ENCODE peak calls at places on chromosomes 5 and 9, in nine cellular contexts. One of them, this sample, is unnamed. For H3K4me1, the result is how much of the 10 kb centered on the place peaks cover.

GRCh38 chr9:82124090-82124489 is 135.5 kb downstream of the SPATA31D1 start:
- DNase-seq in IMR-90: peak
- DNase-seq in suprapubic skin: no peak
- DNase-seq in adrenal gland: no peak
- DNase-seq in transverse colon: no peak
- DNase-seq in HCT116: no peak
- DNase-seq in thyroid gland: no peak
- DNase-seq in heart left ventricle: no peak
- DNase-seq in prostate gland: no peak
- DNase-seq in this sample: no peak

GRCh38 chr9:34993502-34994428 is 4.2 kb downstream of the DNAJB5 start:
- DNase-seq in IMR-90: peak
- DNase-seq in suprapubic skin: peak
- DNase-seq in adrenal gland: peak
- DNase-seq in transverse colon: peak
- DNase-seq in HCT116: no peak
- DNase-seq in thyroid gland: peak
- DNase-seq in heart left ventricle: peak
- DNase-seq in prostate gland: no peak
- DNase-seq in this sample: peak

GRCh38 chr9:15641301-15641700 is 88.5 kb downstream of the CCDC171 start:
- DNase-seq in IMR-90: no peak
- DNase-seq in suprapubic skin: no peak
- DNase-seq in adrenal gland: no peak
- DNase-seq in transverse colon: no peak
- DNase-seq in HCT116: no peak
- DNase-seq in thyroid gland: no peak
- DNase-seq in heart left ventricle: no peak
- DNase-seq in prostate gland: no peak
- DNase-seq in this sample: no peak

GRCh38 chr9:137461663-137462395 is 2.7 kb upstream of the NSMF start:
- DNase-seq in IMR-90: no peak
- DNase-seq in suprapubic skin: peak
- DNase-seq in adrenal gland: peak
- DNase-seq in transverse colon: peak
- DNase-seq in HCT116: peak
- DNase-seq in thyroid gland: peak
- DNase-seq in heart left ventricle: peak
- DNase-seq in prostate gland: no peak
- DNase-seq in this sample: peak

GRCh38 chr5:170603578-170604565 is 100.1 kb downstream of the KCNIP1 start:
- DNase-seq in IMR-90: peak
- DNase-seq in suprapubic skin: no peak
- DNase-seq in adrenal gland: peak
- DNase-seq in transverse colon: peak
- DNase-seq in HCT116: peak
- DNase-seq in thyroid gland: peak
- DNase-seq in heart left ventricle: peak
- DNase-seq in prostate gland: peak
- DNase-seq in this sample: no peak

GRCh38 chr5:61205013-61205412 is 42.7 kb upstream of the SMIM15 start:
- DNase-seq in IMR-90: no peak
- DNase-seq in suprapubic skin: no peak
- DNase-seq in adrenal gland: no peak
- DNase-seq in transverse colon: no peak
- DNase-seq in HCT116: no peak
- DNase-seq in thyroid gland: no peak
- DNase-seq in heart left ventricle: no peak
- DNase-seq in prostate gland: no peak
- DNase-seq in this sample: no peak

GRCh38 chr5:124114911-124115310 is 602.9 kb downstream of the CSNK1G3 start:
- DNase-seq in IMR-90: no peak
- DNase-seq in suprapubic skin: no peak
- DNase-seq in adrenal gland: no peak
- DNase-seq in transverse colon: no peak
- DNase-seq in HCT116: no peak
- DNase-seq in thyroid gland: no peak
- DNase-seq in heart left ventricle: no peak
- DNase-seq in prostate gland: no peak
- DNase-seq in this sample: no peak

GRCh38 chr5:156109317-156110023 is 217.5 kb upstream of the SGCD start:
- DNase-seq in IMR-90: peak
- DNase-seq in suprapubic skin: no peak
- DNase-seq in adrenal gland: no peak
- DNase-seq in transverse colon: no peak
- DNase-seq in HCT116: no peak
- DNase-seq in thyroid gland: no peak
- DNase-seq in heart left ventricle: no peak
- DNase-seq in prostate gland: no peak
- DNase-seq in this sample: no peak

GRCh38 chr5:134626369-134627014 is 6.1 kb downstream of the SAR1B start:
- DNase-seq in IMR-90: peak
- DNase-seq in suprapubic skin: no peak
- DNase-seq in adrenal gland: no peak
- DNase-seq in transverse colon: no peak
- DNase-seq in HCT116: no peak
- DNase-seq in thyroid gland: no peak
- DNase-seq in heart left ventricle: no peak
- DNase-seq in prostate gland: no peak
- DNase-seq in this sample: peak

GRCh38 chr9:74122661-74123060 is 374.5 kb upstream of the RORB start:
- DNase-seq in IMR-90: no peak
- DNase-seq in suprapubic skin: no peak
- DNase-seq in adrenal gland: no peak
- DNase-seq in transverse colon: no peak
- DNase-seq in HCT116: no peak
- DNase-seq in thyroid gland: no peak
- DNase-seq in heart left ventricle: no peak
- DNase-seq in prostate gland: no peak
- DNase-seq in this sample: no peak

GRCh38 chr5:181217805-181218065 is 5.3 kb upstream of the TRIM41 start:
- DNase-seq in IMR-90: no peak
- DNase-seq in suprapubic skin: no peak
- DNase-seq in adrenal gland: no peak
- DNase-seq in transverse colon: peak
- DNase-seq in HCT116: no peak
- DNase-seq in thyroid gland: no peak
- DNase-seq in heart left ventricle: no peak
- DNase-seq in prostate gland: no peak
- DNase-seq in this sample: no peak

GRCh38 chr5:38555354-38556114 is 912 bp downstream of the LIFR start:
- DNase-seq in IMR-90: no peak
- DNase-seq in suprapubic skin: no peak
- DNase-seq in adrenal gland: no peak
- DNase-seq in transverse colon: no peak
- DNase-seq in HCT116: no peak
- DNase-seq in thyroid gland: peak
- DNase-seq in heart left ventricle: no peak
- DNase-seq in prostate gland: no peak
- DNase-seq in this sample: no peak

GRCh38 chr9:123686849-123687233 is 243.1 kb downstream of the DENND1A start:
- DNase-seq in IMR-90: no peak
- DNase-seq in suprapubic skin: no peak
- DNase-seq in adrenal gland: no peak
- DNase-seq in transverse colon: no peak
- DNase-seq in HCT116: no peak
- DNase-seq in thyroid gland: no peak
- DNase-seq in heart left ventricle: no peak
- DNase-seq in prostate gland: no peak
- DNase-seq in this sample: no peak

GRCh38 chr9:85971731-85972130 is 30.8 kb downstream of the NAA35 start:
- DNase-seq in IMR-90: peak
- DNase-seq in suprapubic skin: no peak
- DNase-seq in adrenal gland: no peak
- DNase-seq in transverse colon: no peak
- DNase-seq in HCT116: no peak
- DNase-seq in thyroid gland: no peak
- DNase-seq in heart left ventricle: no peak
- DNase-seq in prostate gland: no peak
- DNase-seq in this sample: no peak

GRCh38 chr5:139131062-139131856 is 66.9 kb downstream of the SIL1 start:
- DNase-seq in IMR-90: peak
- DNase-seq in suprapubic skin: no peak
- DNase-seq in adrenal gland: peak
- DNase-seq in transverse colon: peak
- DNase-seq in HCT116: no peak
- DNase-seq in thyroid gland: peak
- DNase-seq in heart left ventricle: no peak
- DNase-seq in prostate gland: peak
- DNase-seq in this sample: peak

GRCh38 chr5:60196382-60197113 is 303.0 kb upstream of the PDE4D start:
- DNase-seq in IMR-90: peak
- DNase-seq in suprapubic skin: peak
- DNase-seq in adrenal gland: peak
- DNase-seq in transverse colon: no peak
- DNase-seq in HCT116: peak
- DNase-seq in thyroid gland: no peak
- DNase-seq in heart left ventricle: no peak
- DNase-seq in prostate gland: peak
- DNase-seq in this sample: no peak

GRCh38 chr5:179278546-179278945 is 66.7 kb downstream of the ADAMTS2 start:
- DNase-seq in IMR-90: no peak
- DNase-seq in suprapubic skin: no peak
- DNase-seq in adrenal gland: no peak
- DNase-seq in transverse colon: no peak
- DNase-seq in HCT116: no peak
- DNase-seq in thyroid gland: no peak
- DNase-seq in heart left ventricle: no peak
- DNase-seq in prostate gland: no peak
- DNase-seq in this sample: no peak

GRCh38 chr5:125603321-125603720 is 819.9 kb upstream of the GRAMD2B start:
- DNase-seq in IMR-90: peak
- DNase-seq in suprapubic skin: no peak
- DNase-seq in adrenal gland: no peak
- DNase-seq in transverse colon: no peak
- DNase-seq in HCT116: no peak
- DNase-seq in thyroid gland: no peak
- DNase-seq in heart left ventricle: no peak
- DNase-seq in prostate gland: no peak
- DNase-seq in this sample: no peak

GRCh38 chr5:31833710-31834109 is 194.8 kb downstream of the PDZD2 start:
- DNase-seq in IMR-90: no peak
- DNase-seq in suprapubic skin: no peak
- DNase-seq in adrenal gland: no peak
- DNase-seq in transverse colon: no peak
- DNase-seq in HCT116: no peak
- DNase-seq in thyroid gland: no peak
- DNase-seq in heart left ventricle: no peak
- DNase-seq in prostate gland: no peak
- DNase-seq in this sample: no peak

GRCh38 chr5:59620535-59621212 is 272.9 kb downstream of the PDE4D start:
- DNase-seq in IMR-90: no peak
- DNase-seq in suprapubic skin: no peak
- DNase-seq in adrenal gland: no peak
- DNase-seq in transverse colon: no peak
- DNase-seq in HCT116: no peak
- DNase-seq in thyroid gland: no peak
- DNase-seq in heart left ventricle: no peak
- DNase-seq in prostate gland: no peak
- DNase-seq in this sample: no peak

GRCh38 chr5:172223901-172224873 is 30.2 kb downstream of the EFCAB9 start:
- DNase-seq in IMR-90: no peak
- DNase-seq in suprapubic skin: no peak
- DNase-seq in adrenal gland: no peak
- DNase-seq in transverse colon: no peak
- DNase-seq in HCT116: no peak
- DNase-seq in thyroid gland: no peak
- DNase-seq in heart left ventricle: no peak
- DNase-seq in prostate gland: no peak
- DNase-seq in this sample: no peak

GRCh38 chr9:129981180-129981907 is 61.6 kb downstream of the FNBP1 start:
- DNase-seq in IMR-90: no peak
- DNase-seq in suprapubic skin: no peak
- DNase-seq in adrenal gland: no peak
- DNase-seq in transverse colon: peak
- DNase-seq in HCT116: no peak
- DNase-seq in thyroid gland: no peak
- DNase-seq in heart left ventricle: no peak
- DNase-seq in prostate gland: no peak
- DNase-seq in this sample: peak
- H3K27ac ChIP-seq in IMR-90: no peak
- H3K27ac ChIP-seq in suprapubic skin: no peak
- H3K27ac ChIP-seq in adrenal gland: peak
- H3K27ac ChIP-seq in transverse colon: peak
- H3K27ac ChIP-seq in HCT116: no peak
- H3K27ac ChIP-seq in thyroid gland: no peak
- H3K27ac ChIP-seq in heart left ventricle: no peak
- H3K27ac ChIP-seq in prostate gland: no peak
- H3K27ac ChIP-seq in this sample: no peak

GRCh38 chr5:150085950-150086715 is at the start of gene CSF1R:
- DNase-seq in IMR-90: no peak
- DNase-seq in suprapubic skin: no peak
- DNase-seq in adrenal gland: peak
- DNase-seq in transverse colon: no peak
- DNase-seq in HCT116: no peak
- DNase-seq in thyroid gland: no peak
- DNase-seq in heart left ventricle: no peak
- DNase-seq in prostate gland: no peak
- DNase-seq in this sample: no peak
- TF ChIP-seq POLR2A in IMR-90: no peak
- TF ChIP-seq POLR2A in suprapubic skin: no peak
- TF ChIP-seq POLR2A in adrenal gland: no peak
- TF ChIP-seq POLR2A in transverse colon: no peak
- TF ChIP-seq POLR2A in HCT116: no peak
- TF ChIP-seq POLR2A in thyroid gland: no peak
- TF ChIP-seq POLR2A in heart left ventricle: no peak
- TF ChIP-seq POLR2A in prostate gland: no peak
- TF ChIP-seq POLR2A in this sample: no peak

DNA sequence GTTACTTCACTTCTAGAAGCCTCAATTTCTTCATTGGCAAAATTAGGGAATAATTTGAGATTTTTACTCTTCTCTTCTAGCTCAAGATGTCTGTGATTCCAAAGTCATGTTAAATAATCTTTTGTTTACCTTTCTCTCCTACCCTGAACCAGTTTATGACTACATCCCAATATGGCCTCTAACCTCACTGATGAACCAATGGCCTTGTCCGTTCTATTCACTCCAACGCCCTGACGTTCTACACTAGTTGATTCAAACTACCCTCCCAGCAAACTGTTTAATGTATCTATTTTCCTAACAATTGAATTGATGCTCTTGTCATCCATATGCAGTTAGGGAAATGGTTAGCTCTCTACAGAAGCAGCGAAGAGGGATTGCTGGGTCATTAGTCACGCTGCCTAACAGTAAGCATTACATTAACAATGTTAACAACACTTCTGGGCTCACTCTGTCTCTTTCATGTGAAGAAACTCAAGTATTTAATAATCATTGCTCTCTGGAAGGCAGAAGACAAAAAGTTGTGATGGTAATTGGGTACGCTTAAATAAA is 38.0 kb downstream of the RAPGEF1 start:
- DNase-seq in IMR-90: peak
- DNase-seq in suprapubic skin: no peak
- DNase-seq in adrenal gland: no peak
- DNase-seq in transverse colon: no peak
- DNase-seq in HCT116: no peak
- DNase-seq in thyroid gland: no peak
- DNase-seq in heart left ventricle: no peak
- DNase-seq in prostate gland: no peak
- DNase-seq in this sample: no peak
- H3K4me1 ChIP-seq in IMR-90: under half
- H3K4me1 ChIP-seq in suprapubic skin: half or more
- H3K4me1 ChIP-seq in adrenal gland: under half
- H3K4me1 ChIP-seq in transverse colon: half or more
- H3K4me1 ChIP-seq in HCT116: under half
- H3K4me1 ChIP-seq in thyroid gland: under half
- H3K4me1 ChIP-seq in heart left ventricle: half or more
- H3K4me1 ChIP-seq in prostate gland: under half
- H3K4me1 ChIP-seq in this sample: half or more

GRCh38 chr5:111749303-111750026 is 7.5 kb downstream of the NREP start:
- DNase-seq in IMR-90: peak
- DNase-seq in suprapubic skin: no peak
- DNase-seq in adrenal gland: no peak
- DNase-seq in transverse colon: no peak
- DNase-seq in HCT116: no peak
- DNase-seq in thyroid gland: no peak
- DNase-seq in heart left ventricle: no peak
- DNase-seq in prostate gland: no peak
- DNase-seq in this sample: no peak
- H3K27ac ChIP-seq in IMR-90: peak
- H3K27ac ChIP-seq in suprapubic skin: no peak
- H3K27ac ChIP-seq in adrenal gland: peak
- H3K27ac ChIP-seq in transverse colon: no peak
- H3K27ac ChIP-seq in HCT116: no peak
- H3K27ac ChIP-seq in thyroid gland: no peak
- H3K27ac ChIP-seq in heart left ventricle: no peak
- H3K27ac ChIP-seq in prostate gland: no peak
- H3K27ac ChIP-seq in this sample: no peak

This sample was measured in gastrocnemius medialis.